ENCODE peak calls at places on chromosomes 6 and 20, in four cellular contexts. H is fibroblast of lung, J is H7, U is epithelial cell of esophagus. N is an unnamed sample.

GRCh38 chr6:7879579-7879978 is 31.0 kb downstream of the TXNDC5 start:
- DNase-seq in U (no peak), H (no peak), J (no peak), N (no peak)

GRCh38 chr6:33018904-33019303 is 9.5 kb upstream of the HLA-DOA start:
- DNase-seq in H (peak), U (peak), J (no peak), N (peak)

GRCh38 chr6:109296305-109296915 is 85.9 kb downstream of the CD164 start:
- DNase-seq in U (peak), J (no peak), H (no peak), N (no peak)

GRCh38 chr20:41398408-41398807 is 31.8 kb upstream of the EMILIN3 start:
- DNase-seq in H (peak), J (no peak), U (no peak), N (no peak)

GRCh38 chr20:41358230-41358629 is 8.4 kb downstream of the EMILIN3 start:
- DNase-seq in U (no peak), J (peak), H (no peak), N (no peak)

GRCh38 chr6:17483391-17484016 is 90.1 kb downstream of the CAP2 start:
- DNase-seq in U (no peak), H (no peak), J (no peak), N (no peak)

GRCh38 chr6:125258651-125259353 is 43.0 kb downstream of the HDDC2 start:
- DNase-seq in U (no peak), H (no peak), J (no peak), N (no peak)

GRCh38 chr20:58146761-58147160 is 81.7 kb downstream of the ANKRD60 start:
- DNase-seq in J (no peak), H (no peak), U (no peak), N (no peak)

GRCh38 chr6:11196511-11197174 is 35.8 kb downstream of the NEDD9 start:
- DNase-seq in H (peak), J (no peak), U (no peak), N (peak)

GRCh38 chr20:25076731-25077609 is 5.0 kb downstream of the VSX1 start:
- DNase-seq in H (no peak), J (peak), U (peak), N (peak)

GRCh38 chr6:75863001-75863400 is 114.0 kb downstream of the MYO6 start:
- DNase-seq in J (no peak), H (no peak), U (no peak), N (no peak)

GRCh38 chr6:2984738-2985381 is 13.5 kb upstream of the SERPINB6 start:
- DNase-seq in H (no peak), J (no peak), U (no peak), N (no peak)

GRCh38 chr20:5008743-5009142 is 7.4 kb upstream of the SLC23A2 start:
- DNase-seq in H (peak), U (peak), J (no peak), N (no peak)

GRCh38 chr6:17446713-17447112 is 53.3 kb downstream of the CAP2 start:
- DNase-seq in U (no peak), H (no peak), J (peak), N (no peak)

GRCh38 chr6:4489538-4489937 is 286.7 kb upstream of the CDYL start:
- DNase-seq in J (no peak), U (peak), H (no peak), N (no peak)

GRCh38 chr20:39069976-39070375 is 107.8 kb downstream of the DHX35 start:
- DNase-seq in U (peak), J (no peak), H (no peak), N (peak)

GRCh38 chr6:154848580-154848979 is 115.4 kb downstream of the SCAF8 start:
- DNase-seq in H (peak), U (no peak), J (no peak), N (no peak)

GRCh38 chr20:19213946-19214490 is 1.6 kb downstream of the SLC24A3 start:
- DNase-seq in U (no peak), H (no peak), J (no peak), N (no peak)

GRCh38 chr20:19212524-19213502 is at the start of gene SLC24A3:
- DNase-seq in U (peak), H (peak), J (peak), N (peak)

GRCh38 chr20:19210426-19211155 is 1.9 kb upstream of the SLC24A3 start:
- DNase-seq in U (peak), J (no peak), H (no peak), N (peak)

GRCh38 chr20:19211661-19212523 is 550 bp upstream of the SLC24A3 start:
- DNase-seq in J (peak), U (no peak), H (no peak), N (no peak)

DNA sequence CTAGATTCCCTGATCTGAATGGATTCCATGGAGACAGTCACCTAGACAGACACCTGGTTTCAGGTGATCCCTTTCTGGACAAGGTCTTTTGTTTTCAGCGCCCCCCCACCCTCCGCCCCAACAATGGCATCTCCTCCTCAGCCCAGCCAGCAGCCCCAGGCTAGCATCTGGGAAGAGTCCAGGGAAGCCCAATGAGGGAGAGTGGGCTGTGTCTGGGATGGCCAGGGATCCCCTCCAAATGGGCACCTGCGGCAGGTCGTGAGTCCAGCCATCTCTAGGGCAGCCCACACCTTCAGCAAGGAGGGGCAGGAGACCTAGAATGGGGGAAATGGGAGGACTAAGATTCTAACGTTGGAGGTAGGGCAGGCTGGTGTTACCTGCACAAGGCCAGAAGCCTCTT is 1.2 kb upstream of the SLC24A3 start:
- DNase-seq in J (peak), H (no peak), U (no peak), N (no peak)
- H3K4me3 ChIP-seq in J (peak), H (no peak), U (no peak), N (no peak)

GRCh38 chr6:147122823-147123222 is 81.4 kb upstream of the STXBP5 start:
- DNase-seq in H (no peak), U (no peak), J (no peak), N (no peak)

GRCh38 chr6:147117009-147117408 is 87.2 kb upstream of the STXBP5 start:
- DNase-seq in H (no peak), U (no peak), J (no peak), N (no peak)

GRCh38 chr6:147116043-147116442 is 88.2 kb upstream of the STXBP5 start:
- DNase-seq in U (no peak), H (no peak), J (no peak), N (no peak)

GRCh38 chr6:147119310-147119709 is 84.9 kb upstream of the STXBP5 start:
- DNase-seq in J (no peak), H (no peak), U (no peak), N (no peak)

DNA sequence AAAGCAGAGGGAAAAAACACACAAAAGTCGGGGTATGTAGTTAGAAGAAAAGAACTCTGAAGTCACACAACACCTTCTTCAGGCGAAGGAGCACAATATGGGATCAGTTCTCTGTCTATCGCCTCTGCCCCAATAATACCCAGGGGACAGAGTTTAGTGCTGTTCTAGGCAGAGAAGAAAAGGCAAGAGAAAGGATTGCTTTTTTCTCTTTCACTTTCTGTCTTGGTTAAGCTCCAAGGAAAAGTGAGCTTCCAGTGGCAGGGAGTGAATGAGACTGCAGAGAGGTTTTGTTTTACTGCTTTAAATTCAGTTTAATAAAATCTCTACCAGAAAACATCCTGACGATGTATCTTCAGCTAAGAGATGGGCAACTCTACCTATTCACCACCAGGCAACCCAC is 86.6 kb upstream of the STXBP5 start:
- DNase-seq in H (peak), J (no peak), U (no peak), N (peak)
- H3K4me3 ChIP-seq in H (peak), J (no peak), U (no peak), N (no peak)

DNA sequence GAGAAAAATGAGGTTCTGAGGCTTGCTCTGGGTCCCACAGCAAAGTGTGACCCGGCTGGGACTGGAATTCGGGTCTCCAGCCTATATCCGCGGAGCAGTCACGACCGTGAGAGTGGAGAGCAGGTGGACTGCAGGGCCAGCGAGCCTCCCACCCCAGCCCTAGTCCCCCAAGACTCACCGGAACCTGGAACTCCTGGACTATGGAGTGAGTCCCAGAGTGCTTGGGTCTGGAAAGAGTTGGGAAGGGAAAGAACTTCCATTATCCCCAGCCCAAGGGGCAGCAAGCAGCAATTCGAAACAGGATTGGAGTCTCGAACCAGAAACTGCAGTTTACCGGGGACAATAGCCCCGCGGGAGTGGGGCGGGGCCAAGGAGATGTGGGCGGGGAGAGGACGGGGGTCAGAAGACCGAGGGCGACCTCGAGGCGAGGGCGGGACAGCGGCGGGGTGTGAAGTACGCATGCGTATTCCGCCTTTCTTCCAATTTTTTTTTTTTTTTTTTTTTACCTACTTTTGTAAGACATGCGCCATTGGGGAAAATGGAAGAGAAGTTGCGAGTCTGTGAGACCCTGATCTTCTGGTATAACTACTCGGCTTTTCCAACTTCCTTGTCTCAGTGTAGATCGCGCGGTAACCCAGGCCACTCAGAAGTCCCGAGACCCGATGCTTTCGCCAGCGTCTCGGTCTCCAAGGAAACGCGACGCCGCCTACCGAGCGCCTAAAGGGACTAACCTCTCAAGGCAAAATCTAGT is at the start of gene C20orf96:
- DNase-seq in U (peak), H (peak), J (peak), N (peak)
- H3K4me3 ChIP-seq in U (peak), H (peak), J (peak), N (peak)

GRCh38 chr6:62298745-62299392 is 12.8 kb upstream of the KHDRBS2 start:
- DNase-seq in J (no peak), U (no peak), H (no peak), N (no peak)
- H3K4me3 ChIP-seq in J (no peak), U (no peak), H (no peak), N (no peak)

GRCh38 chr6:102749210-102749971 is 1355.9 kb downstream of the GRIK2 start:
- DNase-seq in J (no peak), H (no peak), U (no peak), N (no peak)

GRCh38 chr6:102742033-102742432 is 1348.5 kb downstream of the GRIK2 start:
- DNase-seq in U (peak), J (no peak), H (no peak), N (no peak)

GRCh38 chr6:102746941-102747340 is 1353.4 kb downstream of the GRIK2 start:
- DNase-seq in H (no peak), U (no peak), J (no peak), N (no peak)
- H3K4me3 ChIP-seq in H (no peak), U (no peak), J (no peak), N (no peak)

GRCh38 chr6:42226251-42227143 is 8.8 kb upstream of the MRPS10 start:
- DNase-seq in U (peak), J (no peak), H (peak), N (peak)

GRCh38 chr6:42227173-42227850 is 9.7 kb upstream of the MRPS10 start:
- DNase-seq in U (peak), J (no peak), H (no peak), N (no peak)

GRCh38 chr6:42224222-42225042 is 6.8 kb upstream of the MRPS10 start:
- DNase-seq in U (peak), J (no peak), H (peak), N (peak)

GRCh38 chr6:42225043-42225368 is 7.3 kb upstream of the MRPS10 start:
- DNase-seq in U (no peak), J (no peak), H (no peak), N (no peak)

GRCh38 chr6:42225419-42225818 is 7.8 kb upstream of the MRPS10 start:
- DNase-seq in U (no peak), H (no peak), J (no peak), N (no peak)
- H3K4me3 ChIP-seq in U (no peak), H (no peak), J (no peak), N (no peak)

DNA sequence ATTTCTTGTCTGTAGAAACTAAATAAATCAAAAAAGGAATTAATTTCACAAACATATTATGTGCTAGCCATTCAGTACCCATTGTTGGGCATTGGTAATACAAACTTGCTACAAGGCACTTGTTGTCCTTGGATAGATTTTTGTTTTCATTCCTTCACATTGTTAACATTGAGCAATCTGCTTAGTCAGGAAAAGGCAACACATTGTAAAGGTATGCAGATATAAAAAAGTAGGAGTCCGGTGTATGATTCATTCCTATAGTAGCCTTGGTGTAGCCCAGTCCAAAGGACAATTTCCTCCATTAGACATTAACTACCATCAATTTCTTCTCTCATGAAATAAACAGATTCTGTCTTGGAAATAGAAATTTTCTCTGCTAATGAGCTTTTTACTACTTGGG is 369.2 kb upstream of the CITED2 start:
- DNase-seq in H (peak), U (peak), J (no peak), N (peak)
- H3K4me3 ChIP-seq in H (no peak), U (no peak), J (no peak), N (no peak)